ENCODE peak calls at places on chromosomes 2 and 18, in six cellular contexts. Z, J, O, K, U and W are unnamed samples.

GRCh38 chr2:187481543-187481942 is 33.5 kb upstream of the CALCRL start:
- DNase-seq in Z (no peak), J (no peak), K (no peak), O (no peak), U (no peak), W (no peak)

GRCh38 chr18:44943201-44943881 is 262.7 kb downstream of the SETBP1 start:
- DNase-seq in U (no peak), Z (no peak), O (peak), J (no peak), K (no peak), W (no peak)

GRCh38 chr2:219906114-219906693 is 278.8 kb downstream of the SLC4A3 start:
- DNase-seq in U (no peak), J (no peak), K (no peak), O (no peak), Z (no peak), W (no peak)

GRCh38 chr18:11146238-11146946 is 3.0 kb downstream of the PIEZO2 start:
- DNase-seq in J (no peak), K (peak), Z (no peak), U (no peak), O (no peak), W (no peak)

GRCh38 chr2:1563084-1563857 is 150.0 kb downstream of the TPO start:
- DNase-seq in J (no peak), Z (no peak), K (no peak), O (no peak), U (no peak), W (no peak)

GRCh38 chr2:32926708-32927084 is 20.1 kb upstream of the LTBP1 start:
- DNase-seq in U (no peak), Z (no peak), J (no peak), K (no peak), O (peak), W (peak)

GRCh38 chr2:38301340-38301968 is 75.6 kb downstream of the ATL2 start:
- DNase-seq in Z (no peak), O (no peak), J (no peak), U (peak), K (no peak), W (peak)

GRCh38 chr2:177909962-177910361 is 162.6 kb downstream of the PDE11A start:
- DNase-seq in K (no peak), O (no peak), J (no peak), Z (no peak), U (no peak), W (no peak)

GRCh38 chr2:85584354-85584856 is at the start of gene VAMP5:
- DNase-seq in J (no peak), Z (no peak), U (peak), K (no peak), O (no peak), W (no peak)

GRCh38 chr2:235112365-235112764 is 160.5 kb downstream of the SH3BP4 start:
- DNase-seq in O (no peak), J (no peak), Z (no peak), U (no peak), K (no peak), W (no peak)

GRCh38 chr2:80363951-80364350 is 59.4 kb upstream of the LRRTM1 start:
- DNase-seq in O (no peak), K (no peak), U (no peak), J (no peak), Z (no peak), W (no peak)

GRCh38 chr18:78726326-78727056 is 253.1 kb upstream of the SALL3 start:
- DNase-seq in J (no peak), O (no peak), K (no peak), U (no peak), Z (no peak), W (no peak)

GRCh38 chr18:34709631-34710429 is at the start of gene DTNA:
- DNase-seq in J (no peak), O (peak), K (peak), Z (no peak), U (no peak), W (no peak)